ENCODE peak calls at places on chromosomes 13 and 19, in eight cellular contexts. O, C, T, L, R, B, Y and J are unnamed samples.

GRCh38 chr19:19261350-19262189 is 11.5 kb downstream of the TM6SF2 start:
- DNase-seq in C (no peak), O (no peak), T (no peak), L (peak; percentile 29), Y (no peak), B (peak; percentile 92), R (peak; percentile 88), J (no peak)

GRCh38 chr13:96940961-96941360 is 53.3 kb downstream of the OXGR1 start:
- DNase-seq in B (no peak), T (no peak), R (no peak), Y (no peak), C (no peak), L (no peak), O (no peak), J (no peak)

GRCh38 chr13:110023729-110024645 is 237.6 kb upstream of the IRS2 start:
- DNase-seq in Y (no peak), T (no peak), C (no peak), O (no peak), R (no peak), B (no peak), L (no peak), J (no peak)

GRCh38 chr19:38100589-38100988 is 123.4 kb downstream of the DPF1 start:
- DNase-seq in O (no peak), R (no peak), Y (no peak), B (no peak), C (no peak), T (no peak), L (no peak), J (no peak)

GRCh38 chr13:75637101-75637774 is 1.1 kb downstream of the LMO7 start:
- DNase-seq in C (no peak), O (no peak), L (no peak), T (no peak), R (peak; percentile 56), Y (no peak), B (peak; percentile 36), J (no peak)

GRCh38 chr19:51440846-51441409 is 17.3 kb downstream of the SIGLEC8 start:
- DNase-seq in O (no peak), Y (no peak), L (peak; percentile 84), R (no peak), C (no peak), B (no peak), T (peak; percentile 24), J (peak; percentile 28)

GRCh38 chr13:63551731-63552130 is 2136.1 kb upstream of the PCDH20 start:
- DNase-seq in C (no peak), O (no peak), T (no peak), R (no peak), B (no peak), L (no peak), Y (no peak), J (no peak)

GRCh38 chr19:38250821-38251563 is 5.2 kb downstream of the PPP1R14A start:
- DNase-seq in C (no peak), B (no peak), L (no peak), T (no peak), O (no peak), Y (peak; percentile 82), R (peak; percentile 41), J (no peak)

GRCh38 chr19:5407356-5407755 is 47.9 kb upstream of the ZNRF4 start:
- DNase-seq in R (peak; percentile 80), O (no peak), L (peak; percentile 53), C (peak; percentile 74), B (peak; percentile 69), Y (peak; percentile 12), T (peak; percentile 61), J (no peak)

GRCh38 chr19:13557756-13558398 is 51.6 kb upstream of the CACNA1A start:
- DNase-seq in C (peak; percentile 48), O (no peak), T (no peak), Y (no peak), R (peak; percentile 81), L (no peak), B (no peak), J (no peak)

GRCh38 chr19:48673436-48674100 is 751 bp upstream of the NTN5 start:
- DNase-seq in B (no peak), C (no peak), T (no peak), L (no peak), R (no peak), Y (no peak), O (no peak), J (no peak)

GRCh38 chr19:45553464-45553863 is 31.1 kb downstream of the OPA3 start:
- DNase-seq in O (no peak), R (peak; percentile 92), B (no peak), Y (no peak), L (no peak), C (no peak), T (no peak), J (no peak)

GRCh38 chr13:86559915-86560314 is 760.7 kb upstream of the SLITRK6 start:
- DNase-seq in B (no peak), Y (no peak), R (no peak), O (no peak), T (no peak), L (no peak), C (no peak), J (no peak)

GRCh38 chr19:47257411-47258169 is 1.3 kb downstream of the CCDC9 start:
- DNase-seq in C (no peak), R (peak; percentile 92), B (no peak), O (no peak), Y (no peak), L (no peak), T (no peak), J (no peak)

GRCh38 chr19:18776736-18777135 is 14.4 kb downstream of the COMP start:
- DNase-seq in T (no peak), O (no peak), R (no peak), C (no peak), L (no peak), B (no peak), Y (no peak), J (no peak)

GRCh38 chr19:4495471-4495870 is 22.8 kb downstream of the PLIN4 start:
- DNase-seq in O (no peak), Y (no peak), T (peak; percentile 41), C (peak; percentile 22), L (no peak), B (no peak), R (peak; percentile 44), J (no peak)

GRCh38 chr13:98974053-98974452 is 3.8 kb downstream of the DOCK9 start:
- DNase-seq in T (no peak), Y (no peak), O (no peak), R (no peak), C (no peak), B (no peak), L (no peak), J (peak; percentile 41)

GRCh38 chr13:99276706-99277105 is 18.5 kb upstream of the GPR18 start:
- DNase-seq in B (no peak), R (peak; percentile 71), O (no peak), C (no peak), L (no peak), Y (no peak), T (no peak), J (no peak)

DNA sequence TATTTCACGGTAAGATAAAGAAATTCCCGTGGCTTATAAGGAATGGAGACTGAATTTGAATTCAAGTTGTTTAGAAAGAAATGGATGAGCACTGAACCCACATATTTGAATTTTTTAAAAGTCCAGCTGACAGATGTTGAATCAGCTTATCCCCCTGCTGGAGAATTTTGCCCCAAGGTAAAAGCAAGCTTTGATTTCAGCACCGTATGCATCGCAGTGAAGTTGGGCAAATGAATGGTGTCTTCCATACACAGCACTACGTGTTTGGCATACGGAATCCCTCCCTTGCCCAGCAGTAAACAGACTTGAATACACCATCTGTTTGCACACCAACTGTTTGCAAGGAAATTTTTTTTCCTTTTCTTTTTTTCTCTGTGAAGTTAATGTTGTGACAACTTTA is 77.5 kb upstream of the PEG3 start:
- DNase-seq in T (no peak), R (no peak), Y (peak; percentile 75), C (no peak), L (no peak), O (no peak), B (no peak), J (no peak)
- TF ChIP-seq REST in T (no peak), R (no peak), Y (no peak), C (no peak), L (no peak), O (no peak), B (no peak), J (no peak)

GRCh38 chr19:41328818-41329220 is 18.8 kb downstream of the CCDC97 start:
- DNase-seq in T (no peak), L (no peak), O (no peak), C (no peak), Y (no peak), B (no peak), R (no peak), J (peak; percentile 85)
- H3K27ac ChIP-seq in T (no peak overlapping the region), L (no peak overlapping the region), O (no peak overlapping the region), C (peak overlapping the region; percentile 17), Y (no peak overlapping the region), B (no peak overlapping the region), R (no peak overlapping the region), J (peak overlapping the region; percentile 89)

DNA sequence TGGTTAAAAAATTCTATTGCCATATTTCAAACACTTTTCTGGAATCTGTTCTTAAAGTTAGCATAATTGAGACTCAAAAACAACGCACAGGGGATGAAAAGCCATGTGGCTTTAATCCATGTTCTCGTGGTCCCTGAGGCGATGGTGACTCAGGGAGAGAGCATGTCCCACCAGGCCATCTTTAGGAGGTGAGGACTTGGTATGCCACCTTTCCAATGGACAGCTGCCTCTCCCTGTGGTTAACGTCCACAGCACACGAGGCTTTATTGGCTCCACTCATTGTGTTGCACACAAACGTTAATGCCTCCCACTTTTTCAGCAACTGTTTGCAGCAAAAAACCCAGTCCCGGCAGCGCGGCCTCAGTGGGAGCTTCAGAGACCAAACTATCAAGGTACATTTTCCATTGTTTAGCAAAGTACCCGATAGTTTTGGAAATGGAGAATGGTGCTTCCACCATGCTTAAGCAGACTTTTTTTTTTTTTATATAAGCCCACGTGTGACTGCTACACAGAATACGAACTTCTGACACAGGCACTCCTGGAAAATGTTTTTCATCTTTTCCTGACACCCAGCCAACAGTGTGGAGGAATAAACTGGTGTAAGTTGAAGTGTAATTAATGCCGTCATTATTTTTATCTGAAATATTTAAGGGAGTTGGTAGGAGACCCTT is 51.2 kb downstream of the EFNB2 start:
- DNase-seq in B (no peak), C (no peak), Y (no peak), O (no peak), T (no peak), L (no peak), R (no peak), J (no peak)
- TF ChIP-seq REST in B (no peak), C (no peak), Y (no peak), O (no peak), T (no peak), L (no peak), R (no peak), J (no peak)

DNA sequence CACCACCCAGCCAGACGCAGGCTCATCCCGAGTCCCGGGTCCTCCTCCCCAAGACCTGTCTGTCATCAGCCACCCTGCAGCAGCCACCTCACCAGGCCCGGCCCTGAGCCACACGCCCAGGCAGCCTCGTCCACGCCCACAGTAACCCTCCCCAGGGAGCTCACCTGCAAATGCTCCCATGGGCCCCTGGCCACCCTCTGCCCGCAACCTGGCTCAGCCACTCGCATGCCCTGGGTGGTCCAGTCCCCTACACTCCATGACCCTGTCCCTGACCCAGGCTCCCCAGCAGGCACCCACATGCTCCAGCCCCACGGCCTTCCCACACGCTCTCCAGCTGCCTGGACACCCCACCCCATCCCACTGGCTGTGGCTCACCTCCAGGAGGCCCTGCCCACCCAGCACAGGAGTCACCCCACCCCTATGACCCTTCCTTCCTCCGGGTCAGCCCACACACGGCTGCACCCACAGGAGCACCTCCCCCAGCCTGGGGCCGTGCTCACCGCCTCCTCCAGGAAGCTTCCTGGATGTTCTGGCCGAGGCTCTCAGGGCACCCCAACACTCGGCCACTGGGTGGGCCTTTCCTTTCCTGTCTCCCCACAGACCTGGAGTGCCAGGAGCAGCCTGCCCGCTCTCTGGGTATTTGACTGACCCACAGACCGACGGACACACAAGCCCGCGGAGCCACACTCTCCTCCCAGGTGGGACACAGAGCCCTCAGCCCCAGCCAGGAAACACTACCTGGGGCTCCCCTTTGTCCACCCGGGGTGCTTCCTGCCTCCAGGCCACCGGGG is 3.6 kb downstream of the TMEM259 start:
- DNase-seq in B (no peak), O (no peak), R (no peak), C (no peak), T (no peak), L (peak; percentile 87), Y (no peak), J (peak; percentile 54)
- H3K27ac ChIP-seq in B (no peak overlapping the region), O (peak overlapping the region; percentile 84), R (peak overlapping the region; percentile 76), C (peak overlapping the region; percentile 86), T (peak overlapping the region; percentile 62), L (peak overlapping the region; percentile 74), Y (peak overlapping the region; percentile 31), J (peak overlapping the region; percentile 23)